ENCODE peak calls at places on chromosome 7, in six cellular contexts. D is MM.1S, O is aorta, W is pancreas, H is OCI-LY7, I is heart left ventricle. Q is an unnamed sample.

GRCh38 chr7:128103498-128104108 is 72.4 kb upstream of the LRRC4 start:
- DNase-seq in O (peak), H (peak), D (no peak), I (peak), W (peak), Q (peak)

GRCh38 chr7:28292826-28293528 is 112.4 kb upstream of the JAZF1 start:
- DNase-seq in W (no peak), O (no peak), D (no peak), H (no peak), I (no peak), Q (no peak)

GRCh38 chr7:124369310-124369709 is 336.4 kb upstream of the TMEM229A start:
- DNase-seq in W (no peak), I (no peak), H (no peak), O (no peak), D (no peak), Q (no peak)

GRCh38 chr7:152733286-152733934 is 26.1 kb upstream of the ACTR3B start:
- DNase-seq in I (no peak), W (no peak), D (no peak), O (no peak), H (no peak), Q (no peak)

GRCh38 chr7:135385209-135385608 is 124.7 kb downstream of the CNOT4 start:
- DNase-seq in W (peak), O (no peak), H (no peak), D (no peak), I (no peak), Q (no peak)

GRCh38 chr7:151867912-151868804 is 8.8 kb downstream of the PRKAG2 start:
- DNase-seq in D (no peak), I (peak), H (no peak), W (peak), O (peak), Q (no peak)

GRCh38 chr7:130369831-130370230 is 10.5 kb upstream of the CPA1 start:
- DNase-seq in H (no peak), O (no peak), W (no peak), I (no peak), D (no peak), Q (no peak)

GRCh38 chr7:148697256-148697841 is 1.4 kb upstream of the CUL1 start:
- DNase-seq in W (no peak), O (no peak), I (peak), D (no peak), H (peak), Q (peak)

GRCh38 chr7:138295049-138295637 is 164.9 kb upstream of the TRIM24 start:
- DNase-seq in W (no peak), D (peak), I (no peak), O (no peak), H (no peak), Q (no peak)

GRCh38 chr7:75688200-75689136 is 50.3 kb downstream of the HIP1 start:
- DNase-seq in H (peak), W (peak), D (no peak), O (no peak), I (peak), Q (peak)

GRCh38 chr7:27184342-27185012 is 555 bp downstream of the HOXA11 start:
- DNase-seq in I (no peak), D (no peak), O (peak), W (peak), H (no peak), Q (peak)

GRCh38 chr7:82678716-82679115 is 235.1 kb upstream of the CACNA2D1 start:
- DNase-seq in H (peak), O (no peak), D (peak), W (no peak), I (no peak), Q (peak)

GRCh38 chr7:39678935-39679690 is 55.7 kb downstream of the RALA start:
- DNase-seq in D (no peak), H (no peak), I (no peak), O (no peak), W (no peak), Q (peak)

GRCh38 chr7:98283127-98283886 is 1.8 kb downstream of the BRI3 start:
- DNase-seq in W (no peak), I (peak), H (no peak), D (no peak), O (peak), Q (peak)

GRCh38 chr7:117480978-117481377 is 1.2 kb downstream of the CFTR start:
- DNase-seq in O (no peak), D (no peak), I (no peak), W (no peak), H (no peak), Q (no peak)

GRCh38 chr7:38317457-38318037 is 44.1 kb upstream of the TARP start:
- DNase-seq in W (no peak), O (no peak), I (no peak), D (no peak), H (no peak), Q (peak)

GRCh38 chr7:88217675-88218427 is 2.0 kb downstream of the SRI start:
- DNase-seq in O (no peak), I (no peak), W (no peak), D (peak), H (peak), Q (peak)

GRCh38 chr7:3670898-3671297 is 369.8 kb downstream of the SDK1 start:
- DNase-seq in D (no peak), I (no peak), H (no peak), W (no peak), O (no peak), Q (peak)

GRCh38 chr7:139727151-139727705 is 50.6 kb downstream of the HIPK2 start:
- DNase-seq in D (no peak), O (no peak), I (no peak), W (no peak), H (no peak), Q (no peak)

GRCh38 chr7:135160858-135161653 is 9.5 kb downstream of the CYREN start:
- DNase-seq in D (no peak), W (no peak), H (peak), I (no peak), O (no peak), Q (peak)

GRCh38 chr7:157073335-157073734 is 62.9 kb upstream of the MNX1 start:
- DNase-seq in D (no peak), W (no peak), H (no peak), I (no peak), O (no peak), Q (no peak)

GRCh38 chr7:22566176-22566575 is 66.2 kb upstream of the STEAP1B start:
- DNase-seq in W (no peak), D (no peak), H (no peak), O (no peak), I (no peak), Q (no peak)

GRCh38 chr7:99562832-99563231 is 4.4 kb downstream of the ZNF655 start:
- DNase-seq in H (no peak), W (no peak), I (no peak), O (no peak), D (no peak), Q (peak)

GRCh38 chr7:85186083-85186520 is 754 bp downstream of the SEMA3D start:
- DNase-seq in I (no peak), D (no peak), W (peak), O (peak), H (no peak), Q (no peak)

GRCh38 chr7:70387197-70387596 is 744.7 kb upstream of the GALNT17 start:
- DNase-seq in H (no peak), O (peak), D (no peak), I (no peak), W (no peak), Q (no peak)

GRCh38 chr7:33805630-33806233 is 99.6 kb upstream of the BMPER start:
- DNase-seq in I (peak), H (no peak), O (peak), W (no peak), D (no peak), Q (no peak)

DNA sequence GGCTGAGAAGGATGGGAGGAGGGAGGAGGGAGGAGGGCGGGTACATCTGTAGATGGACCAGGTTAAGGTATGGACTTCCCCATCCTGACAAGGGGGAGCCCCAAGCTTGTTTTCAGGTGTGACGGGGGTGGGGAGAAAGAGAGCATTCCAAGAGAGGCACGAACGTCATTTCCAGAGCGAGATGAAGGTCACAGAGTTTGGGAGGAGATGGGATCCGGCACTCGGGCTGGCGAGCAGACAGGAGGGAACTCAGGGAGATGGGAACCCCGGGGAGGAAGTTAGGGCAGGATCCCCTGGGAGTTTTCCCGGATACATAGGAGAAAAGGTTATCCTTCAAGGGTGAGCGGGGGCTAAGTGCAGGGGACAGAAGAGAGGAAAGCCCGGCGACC is 118.8 kb downstream of the CUX1 start:
- DNase-seq in O (no peak), I (no peak), W (no peak), H (no peak), D (no peak), Q (no peak)
- H3K4me3 ChIP-seq in O (no peak), I (peak), W (no peak), H (peak), D (no peak), Q (no peak)

DNA sequence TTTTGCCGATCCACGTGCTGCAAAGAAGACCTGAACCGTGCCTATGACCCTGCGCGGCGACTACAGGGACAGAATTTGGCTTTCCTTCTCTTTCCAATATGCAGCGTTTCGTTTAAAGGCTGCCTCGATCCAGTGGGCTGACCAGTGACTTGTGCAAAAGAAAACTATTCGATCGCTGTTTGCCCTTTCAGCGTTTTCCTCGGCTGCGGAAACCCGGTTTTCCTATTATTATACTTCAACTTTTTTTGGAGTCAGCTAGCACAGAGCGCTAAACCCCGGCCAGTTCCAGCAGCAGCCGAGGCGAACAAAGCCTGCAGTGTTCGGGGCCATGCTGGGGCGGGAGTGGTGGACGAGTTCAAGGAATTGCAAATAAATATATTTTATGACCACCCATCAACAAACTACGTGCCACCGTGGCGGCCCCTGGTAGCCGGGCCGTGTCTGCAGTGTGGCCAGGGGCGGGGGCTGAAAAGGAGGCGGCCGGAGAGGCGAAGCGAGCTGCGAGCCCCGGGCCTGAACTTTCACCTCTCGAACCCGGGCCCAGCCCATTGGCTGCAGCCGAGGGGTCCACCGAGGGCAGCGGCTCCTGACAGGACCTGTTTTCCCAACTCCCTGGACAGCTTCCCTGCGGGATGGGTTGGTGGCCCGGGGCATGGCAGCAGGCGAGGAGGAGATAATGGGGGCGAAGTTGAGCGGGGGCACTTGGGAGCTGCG is 164.3 kb upstream of the PPP1R3A start:
- DNase-seq in W (peak), I (peak), O (peak), H (no peak), D (no peak), Q (no peak)
- H3K4me3 ChIP-seq in W (peak), I (peak), O (peak), H (no peak), D (peak), Q (no peak)

GRCh38 chr7:142540371-142540770 is 208.9 kb upstream of the PRSS1 start:
- DNase-seq in D (no peak), H (no peak), I (no peak), O (no peak), W (no peak), Q (no peak)
- H3K4me3 ChIP-seq in D (no peak), H (no peak), I (no peak), O (no peak), W (no peak), Q (no peak)

DNA sequence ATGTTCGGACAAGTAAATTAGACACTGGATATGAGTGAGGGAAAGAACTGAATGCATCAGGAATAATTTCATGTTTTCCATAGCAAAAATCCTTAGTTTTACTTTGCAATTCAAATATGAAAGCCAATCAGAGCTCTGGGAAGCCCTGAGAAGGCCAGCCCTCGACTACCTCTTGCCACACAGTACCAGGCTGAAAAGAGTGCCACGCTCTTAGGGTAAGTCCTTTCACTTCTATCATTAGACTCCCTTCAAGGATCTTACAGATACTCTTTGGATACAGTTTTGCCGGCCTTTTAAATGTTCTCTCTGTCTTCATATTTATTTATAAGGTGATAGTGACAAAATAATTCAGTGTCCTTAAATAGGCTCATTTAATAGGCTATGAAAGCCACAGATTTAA is 1.9 kb downstream of the COBL start:
- DNase-seq in O (no peak), D (no peak), H (no peak), W (no peak), I (no peak), Q (no peak)
- H3K4me3 ChIP-seq in O (no peak), D (no peak), H (no peak), W (peak), I (no peak), Q (no peak)

GRCh38 chr7:74094224-74095095 is 10.9 kb downstream of the LIMK1 start:
- DNase-seq in I (peak), O (peak), H (peak), D (no peak), W (peak), Q (peak)
- H3K4me3 ChIP-seq in I (peak), O (peak), H (peak), D (no peak), W (peak), Q (peak)

DNA sequence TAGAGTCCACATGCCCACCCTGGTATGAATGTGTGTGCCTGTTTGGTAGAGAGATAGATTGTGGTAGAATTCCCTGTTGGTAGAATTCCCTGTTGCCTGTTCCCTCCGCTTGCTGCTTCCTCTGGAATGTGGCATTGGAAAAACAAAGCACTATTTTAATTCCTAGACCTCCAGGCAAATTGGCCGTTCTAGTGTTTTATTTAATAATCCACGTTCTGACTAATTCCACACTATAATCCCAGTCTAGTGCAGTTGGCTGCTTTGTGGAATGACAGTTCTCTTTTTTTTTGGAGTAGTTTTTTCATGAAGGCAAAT is 2.0 kb downstream of the HECW1 start:
- DNase-seq in H (no peak), W (no peak), I (no peak), D (no peak), O (no peak), Q (no peak)
- H3K4me3 ChIP-seq in H (no peak), W (no peak), I (no peak), D (no peak), O (no peak), Q (no peak)

GRCh38 chr7:72622532-72622931 is 205.5 kb downstream of the TYW1B start:
- DNase-seq in W (no peak), H (no peak), D (no peak), O (no peak), I (no peak), Q (no peak)
- H3K4me3 ChIP-seq in W (no peak), H (no peak), D (no peak), O (no peak), I (no peak), Q (no peak)

GRCh38 chr7:44971991-44972441 is 6.8 kb downstream of the MYO1G start:
- DNase-seq in I (no peak), D (no peak), O (no peak), W (no peak), H (no peak), Q (no peak)

GRCh38 chr7:44971188-44971907 is 7.5 kb downstream of the MYO1G start:
- DNase-seq in W (no peak), D (no peak), O (peak), I (no peak), H (no peak), Q (peak)

GRCh38 chr7:44973610-44974401 is 5.0 kb downstream of the MYO1G start:
- DNase-seq in W (peak), H (peak), I (no peak), O (peak), D (peak), Q (peak)

GRCh38 chr7:44970521-44971051 is 8.2 kb downstream of the MYO1G start:
- DNase-seq in D (no peak), H (no peak), W (no peak), I (no peak), O (peak), Q (no peak)

DNA sequence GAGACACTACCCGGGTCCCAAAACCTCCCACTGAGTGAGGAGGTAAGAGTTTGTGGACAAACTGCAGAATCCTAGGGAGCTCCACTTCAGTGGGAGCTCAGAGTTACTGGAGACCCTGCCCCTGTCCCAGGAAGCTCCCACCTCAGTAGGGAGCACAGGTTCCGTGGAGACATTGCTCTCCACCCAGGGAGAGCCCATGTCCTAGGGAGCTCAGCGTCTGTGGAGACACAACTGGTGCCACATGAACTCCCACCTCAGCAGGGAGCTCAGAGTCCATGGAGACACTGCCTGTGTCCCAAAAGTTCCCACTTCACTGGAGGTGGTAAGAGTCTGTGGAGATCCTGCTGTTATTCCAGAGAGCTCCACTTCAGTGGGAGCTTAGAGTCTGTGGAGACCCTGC is 6.3 kb downstream of the MYO1G start:
- DNase-seq in D (no peak), I (no peak), W (no peak), H (no peak), O (peak), Q (no peak)
- H3K4me3 ChIP-seq in D (no peak), I (no peak), W (no peak), H (no peak), O (no peak), Q (no peak)

Q was measured in NB4.